ENCODE peak calls at places on chromosomes 16 and 17, in ten cellular contexts. R, W, J, C, X, T, V, F, S and N are unnamed samples.

GRCh38 chr17:13437966-13438779 is 163.6 kb downstream of the HS3ST3A1 start:
- DNase-seq in R (no peak), W (peak; percentile 14), J (peak; percentile 77), C (no peak), X (no peak), T (no peak), V (no peak), F (no peak), S (no peak), N (no peak)

GRCh38 chr17:80142929-80143328 is 4.0 kb downstream of the EIF4A3 start:
- DNase-seq in R (no peak), W (no peak), J (no peak), C (no peak), X (no peak), T (no peak), V (no peak), F (no peak), S (no peak), N (no peak)

GRCh38 chr16:54432481-54433229 is 146.1 kb upstream of the IRX3 start:
- DNase-seq in R (no peak), W (peak; percentile 39), J (no peak), C (no peak), X (no peak), T (no peak), V (no peak), F (no peak), S (no peak), N (no peak)

GRCh38 chr17:14793237-14793636 is 471.9 kb downstream of the PMP22 start:
- DNase-seq in R (peak; percentile 87), W (no peak), J (peak; percentile 29), C (no peak), X (no peak), T (no peak), V (peak; percentile 67), F (no peak), S (no peak), N (no peak)

GRCh38 chr17:59756236-59756818 is 48.9 kb downstream of the VMP1 start:
- DNase-seq in R (peak; percentile 66), W (no peak), J (peak; percentile 76), C (no peak), X (no peak), T (no peak), V (no peak), F (no peak), S (no peak), N (no peak)

GRCh38 chr17:49000943-49001342 is 3.8 kb downstream of the IGF2BP1 start:
- DNase-seq in R (no peak), W (no peak), J (peak; percentile 63), C (no peak), X (no peak), T (no peak), V (no peak), F (no peak), S (no peak), N (no peak)

GRCh38 chr17:36722121-36722902 is 120.9 kb downstream of the MRM1 start:
- DNase-seq in R (no peak), W (peak; percentile 77), J (peak; percentile 29), C (peak; percentile 54), X (no peak), T (peak; percentile 84), V (no peak), F (peak; percentile 76), S (no peak), N (peak; percentile 94)

GRCh38 chr17:34076743-34077631 is 178.1 kb upstream of the CCL2 start:
- DNase-seq in R (no peak), W (no peak), J (no peak), C (no peak), X (no peak), T (no peak), V (no peak), F (no peak), S (no peak), N (no peak)

GRCh38 chr17:80028030-80028429 is 7.6 kb downstream of the TBC1D16 start:
- DNase-seq in R (no peak), W (no peak), J (no peak), C (no peak), X (no peak), T (no peak), V (no peak), F (no peak), S (no peak), N (no peak)

GRCh38 chr16:87592018-87592712 is 10.1 kb upstream of the JPH3 start:
- DNase-seq in R (no peak), W (no peak), J (no peak), C (no peak), X (no peak), T (no peak), V (no peak), F (no peak), S (no peak), N (no peak)

DNA sequence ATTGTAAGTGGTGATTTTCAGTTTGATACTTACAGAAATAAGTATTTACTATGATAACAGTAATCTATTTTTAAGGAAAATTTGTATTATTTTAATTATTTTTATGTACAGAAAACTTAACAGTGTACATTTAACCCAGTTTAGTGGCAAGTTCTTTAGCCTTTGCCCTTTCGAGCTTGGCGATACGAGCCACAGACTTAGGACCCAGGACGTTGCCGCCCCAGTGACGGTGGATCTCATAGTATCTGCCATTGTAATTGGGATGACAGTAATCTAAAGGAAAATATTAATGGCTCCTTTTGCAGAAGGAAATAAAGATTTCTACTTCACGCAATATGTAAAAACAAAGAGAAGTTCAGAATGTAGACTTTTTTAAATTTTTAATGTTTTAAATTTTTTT is 5.2 kb upstream of the CDR2 start:
- DNase-seq in R (no peak), W (no peak), J (no peak), C (no peak), X (no peak), T (no peak), V (no peak), F (no peak), S (no peak), N (no peak)
- TF ChIP-seq CTCF in R (no peak), W (no peak), J (no peak), C (no peak), X (no peak), T (no peak), V (no peak), F (no peak), S (no peak), N (no peak)

DNA sequence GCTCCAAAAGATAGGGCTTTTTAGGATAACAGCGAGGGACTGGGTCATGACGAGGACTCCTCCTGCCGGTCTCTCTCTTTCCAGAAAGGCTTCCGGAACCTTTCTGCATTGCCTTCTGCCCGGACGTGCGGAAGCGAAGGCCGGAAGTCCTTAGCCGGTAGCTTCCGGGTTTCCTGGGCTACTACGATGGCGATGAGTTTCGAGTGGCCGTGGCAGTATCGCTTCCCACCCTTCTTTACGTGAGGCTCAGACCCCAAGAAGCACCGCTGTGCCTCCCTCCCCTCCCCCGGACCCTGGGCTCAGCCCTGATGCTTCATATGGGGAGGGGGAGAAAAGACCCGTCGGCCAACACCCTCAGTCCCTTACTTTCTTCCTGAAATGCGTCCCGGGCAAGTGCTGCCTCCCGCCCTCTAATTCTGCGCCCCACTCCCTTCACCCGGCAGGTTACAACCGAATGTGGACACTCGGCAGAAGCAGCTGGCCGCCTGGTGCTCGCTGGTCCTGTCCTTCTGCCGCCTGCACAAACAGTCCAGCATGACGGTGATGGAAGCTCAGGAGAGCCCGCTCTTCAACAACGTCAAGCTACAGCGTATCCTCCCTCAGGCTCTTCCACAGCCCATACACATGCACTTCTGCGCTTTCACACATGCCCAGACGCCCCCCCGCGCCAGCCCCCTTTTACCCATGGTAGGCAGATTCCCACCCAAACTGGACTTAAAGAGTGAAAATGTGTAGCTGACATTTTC is at the start of gene VPS25:
- DNase-seq in R (peak; percentile 81), W (peak; percentile 75), J (peak; percentile 89), C (peak; percentile 80), X (no peak), T (peak; percentile 86), V (peak; percentile 55), F (peak; percentile 73), S (peak; percentile 38), N (peak; percentile 89)
- TF ChIP-seq CTCF in R (peak; percentile 32), W (peak; percentile 29), J (peak; percentile 39), C (no peak), X (no peak), T (peak; percentile 32), V (peak; percentile 30), F (no peak), S (no peak), N (no peak)

DNA sequence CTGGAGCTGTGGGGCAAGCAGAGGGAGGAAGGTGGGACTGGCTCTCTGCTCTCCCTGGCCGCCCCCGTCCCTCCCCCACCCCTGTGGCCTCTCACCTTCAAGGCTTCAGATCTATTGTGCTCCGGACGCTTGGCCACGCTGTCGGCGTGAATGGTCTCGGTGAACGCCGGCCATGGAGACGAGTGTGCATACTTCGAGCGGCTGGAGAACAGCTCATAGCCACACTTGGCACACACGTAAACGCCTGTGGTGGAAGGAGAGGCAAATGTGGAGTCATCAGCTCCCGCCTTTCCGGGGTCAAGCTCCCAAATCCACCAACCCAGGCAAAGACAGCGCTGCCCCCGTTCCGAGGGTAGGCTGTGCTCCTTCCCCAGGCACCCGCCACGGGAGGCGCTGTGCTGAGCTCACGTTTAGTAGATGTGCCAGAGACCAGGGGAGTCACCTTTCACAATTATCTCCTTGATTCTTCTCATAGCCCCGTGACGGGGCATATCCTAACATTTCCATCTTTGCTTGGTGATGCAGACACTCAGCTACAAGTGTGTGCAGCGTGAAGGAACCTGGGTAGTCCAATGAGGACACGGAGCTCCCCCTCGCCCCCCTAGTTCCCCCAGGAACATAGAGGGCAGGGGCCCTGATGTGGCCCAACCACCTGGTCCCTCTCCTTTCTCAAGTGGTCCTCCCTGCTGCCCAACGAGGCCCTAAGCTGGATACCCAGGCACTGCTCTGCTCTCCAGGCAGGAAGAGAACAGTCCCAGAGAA is 1.7 kb downstream of the MSRB1 start:
- DNase-seq in R (no peak), W (no peak), J (peak; percentile 40), C (no peak), X (no peak), T (peak; percentile 75), V (no peak), F (no peak), S (no peak), N (no peak)
- TF ChIP-seq CTCF in R (peak; percentile 54), W (peak; percentile 14), J (peak; percentile 29), C (no peak), X (no peak), T (peak; percentile 56), V (no peak), F (no peak), S (peak; percentile 10), N (no peak)

GRCh38 chr17:74890554-74890953 is 2.9 kb downstream of the FADS6 start:
- DNase-seq in R (no peak), W (no peak), J (no peak), C (no peak), X (no peak), T (no peak), V (no peak), F (no peak), S (no peak), N (no peak)

GRCh38 chr17:74888440-74888839 is 5.0 kb downstream of the FADS6 start:
- DNase-seq in R (no peak), W (no peak), J (no peak), C (no peak), X (no peak), T (no peak), V (no peak), F (no peak), S (no peak), N (no peak)

GRCh38 chr17:74892974-74893911 is at the start of gene FADS6:
- DNase-seq in R (no peak), W (no peak), J (no peak), C (no peak), X (no peak), T (no peak), V (no peak), F (no peak), S (no peak), N (no peak)

GRCh38 chr17:74893936-74894671 is 671 bp upstream of the FADS6 start:
- DNase-seq in R (no peak), W (no peak), J (no peak), C (no peak), X (no peak), T (no peak), V (no peak), F (no peak), S (no peak), N (no peak)

GRCh38 chr17:74892013-74892841 is 1.2 kb downstream of the FADS6 start:
- DNase-seq in R (no peak), W (no peak), J (no peak), C (no peak), X (no peak), T (no peak), V (no peak), F (no peak), S (no peak), N (no peak)
- TF ChIP-seq CTCF in R (no peak), W (no peak), J (no peak), C (no peak), X (no peak), T (no peak), V (no peak), F (no peak), S (no peak), N (no peak)